ENCODE peak calls at places on chromosomes 3 and 15, in four cellular contexts. One of them, this sample, is unnamed. For H3K9me3, the result is how much of the 10 kb centered on the place peaks cover.

GRCh38 chr15:38683382-38684242 is 119.0 kb upstream of the RASGRP1 start:
- DNase-seq in ovary: no peak
- DNase-seq in HCT116: peak
- DNase-seq in HepG2: peak
- DNase-seq in this sample: peak

GRCh38 chr15:77030042-77030927 is 35.4 kb downstream of the PSTPIP1 start:
- DNase-seq in ovary: peak
- DNase-seq in HCT116: no peak
- DNase-seq in HepG2: no peak
- DNase-seq in this sample: no peak

GRCh38 chr15:91941871-91942270 is 88.4 kb downstream of the SLCO3A1 start:
- DNase-seq in HCT116: no peak
- DNase-seq in HepG2: no peak
- DNase-seq in ovary: no peak
- DNase-seq in this sample: no peak

GRCh38 chr3:48404440-48405342 is 25.2 kb downstream of the PLXNB1 start:
- DNase-seq in ovary: no peak
- DNase-seq in HepG2: no peak
- DNase-seq in HCT116: no peak
- DNase-seq in this sample: no peak

GRCh38 chr15:74384566-74385441 is 17.4 kb upstream of the CYP11A1 start:
- DNase-seq in ovary: no peak
- DNase-seq in HepG2: no peak
- DNase-seq in HCT116: no peak
- DNase-seq in this sample: no peak

GRCh38 chr3:182182531-182182968 is 470.8 kb downstream of the SOX2 start:
- DNase-seq in HCT116: peak
- DNase-seq in ovary: no peak
- DNase-seq in HepG2: peak
- DNase-seq in this sample: no peak

GRCh38 chr3:172129868-172130751 is 90.7 kb downstream of the FNDC3B start:
- DNase-seq in HepG2: peak
- DNase-seq in HCT116: peak
- DNase-seq in ovary: peak
- DNase-seq in this sample: peak

GRCh38 chr3:42979044-42979962 is at the start of gene GASK1A:
- DNase-seq in HCT116: no peak
- DNase-seq in ovary: peak
- DNase-seq in HepG2: no peak
- DNase-seq in this sample: no peak

GRCh38 chr15:98960555-98961050 is 47.0 kb downstream of the PGPEP1L start:
- DNase-seq in ovary: no peak
- DNase-seq in HCT116: no peak
- DNase-seq in HepG2: no peak
- DNase-seq in this sample: no peak

GRCh38 chr15:33086500-33087141 is 107.9 kb downstream of the FMN1 start:
- DNase-seq in ovary: no peak
- DNase-seq in HCT116: peak
- DNase-seq in HepG2: peak
- DNase-seq in this sample: no peak

GRCh38 chr3:157931517-157931916 is 174.7 kb downstream of the SHOX2 start:
- DNase-seq in ovary: no peak
- DNase-seq in HCT116: no peak
- DNase-seq in HepG2: no peak
- DNase-seq in this sample: no peak

GRCh38 chr15:77621847-77622211 is 10.9 kb downstream of the LINGO1 start:
- DNase-seq in HCT116: no peak
- DNase-seq in HepG2: no peak
- DNase-seq in ovary: no peak
- DNase-seq in this sample: no peak

GRCh38 chr3:79872483-79872882 is 104.7 kb upstream of the ROBO1 start:
- DNase-seq in HepG2: no peak
- DNase-seq in ovary: no peak
- DNase-seq in HCT116: no peak
- DNase-seq in this sample: no peak

GRCh38 chr3:23809840-23810341 is 4.1 kb downstream of the UBE2E1 start:
- DNase-seq in ovary: no peak
- DNase-seq in HCT116: no peak
- DNase-seq in HepG2: no peak
- DNase-seq in this sample: no peak

GRCh38 chr15:70526221-70526973 is 237.0 kb downstream of the UACA start:
- DNase-seq in HepG2: no peak
- DNase-seq in ovary: no peak
- DNase-seq in HCT116: peak
- DNase-seq in this sample: no peak

GRCh38 chr3:172354931-172355499 is 93.2 kb downstream of the GHSR start:
- DNase-seq in HepG2: no peak
- DNase-seq in ovary: no peak
- DNase-seq in HCT116: no peak
- DNase-seq in this sample: no peak

GRCh38 chr3:150771600-150771999 is 8.6 kb upstream of the SIAH2 start:
- DNase-seq in ovary: no peak
- DNase-seq in HCT116: no peak
- DNase-seq in HepG2: peak
- DNase-seq in this sample: no peak

GRCh38 chr15:60442763-60443162 is 36.2 kb downstream of the ICE2 start:
- DNase-seq in HepG2: no peak
- DNase-seq in HCT116: no peak
- DNase-seq in ovary: no peak
- DNase-seq in this sample: no peak

GRCh38 chr3:102060814-102061213 is 211.5 kb downstream of the NFKBIZ start:
- DNase-seq in ovary: no peak
- DNase-seq in HCT116: no peak
- DNase-seq in HepG2: peak
- DNase-seq in this sample: no peak

GRCh38 chr15:60212536-60212935 is 185.2 kb downstream of the ANXA2 start:
- DNase-seq in ovary: no peak
- DNase-seq in HepG2: peak
- DNase-seq in HCT116: no peak
- DNase-seq in this sample: no peak

GRCh38 chr15:31200735-31201151 is 99.2 kb upstream of the TRPM1 start:
- DNase-seq in HCT116: no peak
- DNase-seq in HepG2: peak
- DNase-seq in ovary: no peak
- DNase-seq in this sample: peak

GRCh38 chr3:43810797-43811196 is 120.1 kb downstream of the ABHD5 start:
- DNase-seq in ovary: no peak
- DNase-seq in HepG2: no peak
- DNase-seq in HCT116: no peak
- DNase-seq in this sample: no peak

GRCh38 chr3:13148126-13148525 is 74.9 kb upstream of the IQSEC1 start:
- DNase-seq in HepG2: no peak
- DNase-seq in ovary: no peak
- DNase-seq in HCT116: no peak
- DNase-seq in this sample: no peak

GRCh38 chr15:31271224-31271635 is 55.4 kb upstream of the KLF13 start:
- DNase-seq in ovary: no peak
- DNase-seq in HepG2: no peak
- DNase-seq in HCT116: no peak
- DNase-seq in this sample: no peak

GRCh38 chr3:173843060-173843459 is 445.5 kb downstream of the NLGN1 start:
- DNase-seq in HepG2: no peak
- DNase-seq in HCT116: no peak
- DNase-seq in ovary: no peak
- DNase-seq in this sample: no peak

GRCh38 chr3:97009427-97010019 is 195.1 kb downstream of the EPHA6 start:
- DNase-seq in ovary: no peak
- DNase-seq in HepG2: no peak
- DNase-seq in HCT116: no peak
- DNase-seq in this sample: no peak

GRCh38 chr3:193851941-193852674 is 259.1 kb downstream of the OPA1 start:
- DNase-seq in HepG2: no peak
- DNase-seq in ovary: no peak
- DNase-seq in HCT116: no peak
- DNase-seq in this sample: no peak

GRCh38 chr3:129415830-129416229 is 12.6 kb downstream of the EFCAB12 start:
- DNase-seq in HepG2: peak
- DNase-seq in ovary: no peak
- DNase-seq in HCT116: no peak
- DNase-seq in this sample: no peak

GRCh38 chr3:39295184-39295775 is 15.4 kb upstream of the CX3CR1 start:
- DNase-seq in HepG2: no peak
- DNase-seq in HCT116: no peak
- DNase-seq in ovary: no peak
- DNase-seq in this sample: no peak

GRCh38 chr15:56076651-56077050 is 83.2 kb upstream of the NEDD4 start:
- DNase-seq in ovary: no peak
- DNase-seq in HepG2: no peak
- DNase-seq in HCT116: no peak
- DNase-seq in this sample: no peak

GRCh38 chr3:22861426-22861825 is 341.7 kb upstream of the UBE2E2 start:
- DNase-seq in HepG2: no peak
- DNase-seq in HCT116: no peak
- DNase-seq in ovary: no peak
- DNase-seq in this sample: no peak

GRCh38 chr3:33083958-33084357 is 13.0 kb downstream of the GLB1 start:
- DNase-seq in HepG2: no peak
- DNase-seq in HCT116: no peak
- DNase-seq in ovary: no peak
- DNase-seq in this sample: no peak

GRCh38 chr15:84112025-84112424 is 123.5 kb upstream of the GOLGA6L4 start:
- DNase-seq in ovary: no peak
- DNase-seq in HCT116: no peak
- DNase-seq in HepG2: no peak
- DNase-seq in this sample: no peak

GRCh38 chr3:23169551-23169950 is 33.6 kb upstream of the UBE2E2 start:
- DNase-seq in HCT116: no peak
- DNase-seq in ovary: no peak
- DNase-seq in HepG2: no peak
- DNase-seq in this sample: no peak

GRCh38 chr3:156831006-156831405 is 4.9 kb downstream of the LEKR1 start:
- DNase-seq in HepG2: no peak
- DNase-seq in HCT116: no peak
- DNase-seq in ovary: no peak
- DNase-seq in this sample: no peak

GRCh38 chr15:32909431-32909830 is 191.6 kb downstream of the GREM1 start:
- DNase-seq in HCT116: no peak
- DNase-seq in ovary: no peak
- DNase-seq in HepG2: no peak
- DNase-seq in this sample: no peak

GRCh38 chr15:97976129-97976528 is 15.6 kb downstream of the ARRDC4 start:
- DNase-seq in HCT116: no peak
- DNase-seq in HepG2: no peak
- DNase-seq in ovary: no peak
- DNase-seq in this sample: no peak

GRCh38 chr3:36774072-36774471 is 9.7 kb upstream of the DCLK3 start:
- DNase-seq in HepG2: no peak
- DNase-seq in ovary: no peak
- DNase-seq in HCT116: no peak
- DNase-seq in this sample: no peak

GRCh38 chr15:28105224-28105791 is 6.2 kb upstream of the OCA2 start:
- DNase-seq in HCT116: no peak
- DNase-seq in ovary: no peak
- DNase-seq in HepG2: no peak
- DNase-seq in this sample: no peak
- H3K9me3 ChIP-seq in HCT116: under half
- H3K9me3 ChIP-seq in ovary: under half
- H3K9me3 ChIP-seq in HepG2: under half
- H3K9me3 ChIP-seq in this sample: under half

DNA sequence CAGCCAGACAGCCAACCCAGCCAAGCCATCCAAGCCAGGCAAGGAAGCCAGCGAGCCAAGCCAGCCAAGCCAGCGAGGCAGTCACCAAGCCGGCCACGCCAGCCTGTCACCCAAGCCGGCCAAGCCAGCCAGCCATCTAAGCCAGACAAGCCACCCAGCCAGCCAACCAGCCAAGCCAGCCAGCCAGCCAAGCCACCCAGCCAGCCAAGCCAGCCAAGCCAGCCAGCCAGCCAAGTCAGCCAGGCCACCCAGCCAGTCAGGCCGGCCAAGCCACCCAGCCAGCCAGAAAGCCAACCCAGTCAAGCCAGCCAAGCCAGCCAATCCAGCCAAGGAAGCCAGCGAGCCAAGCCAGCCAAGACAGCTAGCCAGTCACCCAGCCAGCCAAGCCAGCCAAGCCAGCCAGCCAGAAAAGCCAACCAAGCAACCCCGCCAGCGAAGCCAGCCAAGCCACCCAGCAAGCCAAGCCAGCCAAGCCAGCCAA is 201.2 kb downstream of the GOLGA6L6 start:
- DNase-seq in ovary: peak
- DNase-seq in HCT116: no peak
- DNase-seq in HepG2: no peak
- DNase-seq in this sample: peak
- H3K9me3 ChIP-seq in ovary: under half
- H3K9me3 ChIP-seq in HCT116: under half
- H3K9me3 ChIP-seq in HepG2: under half
- H3K9me3 ChIP-seq in this sample: under half

GRCh38 chr3:176766862-176767261 is 430.4 kb downstream of the TBL1XR1 start:
- DNase-seq in ovary: no peak
- DNase-seq in HepG2: no peak
- DNase-seq in HCT116: no peak
- DNase-seq in this sample: no peak

GRCh38 chr3:176767385-176767784 is 429.9 kb downstream of the TBL1XR1 start:
- DNase-seq in HepG2: no peak
- DNase-seq in HCT116: peak
- DNase-seq in ovary: no peak
- DNase-seq in this sample: no peak

GRCh38 chr3:176765491-176765890 is 431.8 kb downstream of the TBL1XR1 start:
- DNase-seq in HCT116: no peak
- DNase-seq in HepG2: no peak
- DNase-seq in ovary: no peak
- DNase-seq in this sample: no peak

DNA sequence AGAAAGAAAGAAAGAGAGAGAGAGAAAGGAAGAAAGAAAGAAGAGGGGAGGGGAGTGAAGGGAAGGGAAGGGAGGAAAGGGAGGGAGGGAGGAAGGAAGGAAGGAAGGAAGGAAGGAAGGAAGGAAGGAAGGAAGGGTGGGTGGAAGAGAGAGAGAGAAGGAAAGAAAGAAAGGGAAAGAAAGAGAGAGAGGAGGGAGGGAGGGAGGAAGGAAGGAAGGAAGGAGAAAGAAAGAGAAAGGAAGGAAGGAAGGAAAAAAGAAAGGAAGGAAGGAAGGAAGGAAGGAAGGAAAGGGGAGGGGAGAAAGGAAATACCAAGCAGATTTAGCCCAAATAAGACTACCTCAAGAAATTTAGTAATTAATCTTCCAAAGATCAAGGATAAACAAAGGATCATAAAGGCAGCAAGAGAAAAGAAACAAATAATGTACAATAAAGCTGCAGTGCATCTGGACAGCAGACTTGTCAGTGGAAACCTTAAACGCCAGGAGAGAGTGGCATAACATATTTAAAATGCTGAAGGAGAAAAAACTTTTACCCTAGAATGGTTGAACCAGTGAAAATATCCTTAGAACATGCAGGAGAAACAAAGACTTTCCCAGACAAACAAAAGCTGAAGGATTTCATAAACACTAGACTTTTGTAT is 427.6 kb downstream of the TBL1XR1 start:
- DNase-seq in HepG2: no peak
- DNase-seq in HCT116: no peak
- DNase-seq in ovary: no peak
- DNase-seq in this sample: no peak
- H3K9me3 ChIP-seq in HepG2: under half
- H3K9me3 ChIP-seq in HCT116: under half
- H3K9me3 ChIP-seq in ovary: under half
- H3K9me3 ChIP-seq in this sample: under half

GRCh38 chr3:123296836-123297626 is 95.3 kb downstream of the SEC22A start:
- DNase-seq in ovary: no peak
- DNase-seq in HCT116: no peak
- DNase-seq in HepG2: no peak
- DNase-seq in this sample: no peak
- H3K9me3 ChIP-seq in ovary: under half
- H3K9me3 ChIP-seq in HCT116: under half
- H3K9me3 ChIP-seq in HepG2: under half
- H3K9me3 ChIP-seq in this sample: under half